ENCODE peak calls at places on chromosomes 2 and 18, in ten cellular contexts. Y is NCI-H187 treated with DMSO at 0.1 percent for 48 hours; M is stimulated activated CD4-positive, alpha-beta T cell treated with anti-CD3 and anti-CD28 coated beads, Interleukin-2, amount 100 ng/mL, for 24 hours; I is Daoy; K is mucosa of gallbladder; R is upper lobe of right lung; Q is GM13977; D is fibroblast of lung; N is GM12864; U is RKO. J is an unnamed sample.

GRCh38 chr2:9336209-9336533 is 87.2 kb downstream of the ITGB1BP1 start:
- DNase-seq in I (no peak), U (no peak), R (no peak), Q (no peak), M (no peak), Y (peak), N (peak), D (peak), K (no peak), J (no peak)

GRCh38 chr2:229057997-229058553 is 213.0 kb downstream of the PID1 start:
- DNase-seq in M (no peak), Q (no peak), Y (no peak), N (no peak), I (no peak), U (no peak), R (no peak), K (no peak), D (no peak), J (no peak)

GRCh38 chr2:158052761-158053160 is 48.9 kb upstream of the UPP2 start:
- DNase-seq in M (no peak), R (no peak), D (no peak), U (no peak), Y (no peak), I (no peak), N (no peak), K (no peak), Q (no peak), J (no peak)

GRCh38 chr2:221655279-221655678 is 83.2 kb upstream of the EPHA4 start:
- DNase-seq in K (no peak), I (no peak), R (no peak), N (no peak), D (no peak), Y (no peak), Q (no peak), U (no peak), M (no peak), J (no peak)

GRCh38 chr18:56294484-56295183 is 343.8 kb downstream of the TXNL1 start:
- DNase-seq in U (no peak), D (no peak), Y (no peak), R (no peak), Q (no peak), I (no peak), N (no peak), M (no peak), K (no peak), J (peak)

GRCh38 chr2:221350621-221351020 is 221.5 kb downstream of the EPHA4 start:
- DNase-seq in Q (no peak), Y (no peak), N (no peak), I (no peak), K (no peak), M (no peak), D (peak), U (no peak), R (no peak), J (no peak)

GRCh38 chr18:4758980-4759379 is 303.9 kb upstream of the DLGAP1 start:
- DNase-seq in M (no peak), R (no peak), D (no peak), I (no peak), Y (no peak), K (no peak), N (no peak), Q (no peak), U (no peak), J (no peak)

GRCh38 chr2:216950547-216950946 is 90.7 kb upstream of the TNP1 start:
- DNase-seq in D (peak), M (no peak), Q (no peak), R (no peak), K (no peak), I (no peak), Y (no peak), U (no peak), N (no peak), J (peak)

GRCh38 chr2:7256377-7256776 is 339.2 kb downstream of the RNF144A start:
- DNase-seq in R (no peak), I (no peak), M (no peak), U (no peak), K (no peak), Y (no peak), N (no peak), Q (no peak), D (no peak), J (no peak)

GRCh38 chr2:54665436-54665856 is 58.0 kb upstream of the EML6 start:
- DNase-seq in I (peak), Y (peak), R (no peak), K (peak), D (peak), U (peak), N (no peak), M (peak), Q (peak), J (peak)

GRCh38 chr2:101149241-101150192 is 1.7 kb downstream of the TBC1D8 start:
- DNase-seq in U (no peak), K (no peak), N (no peak), Y (no peak), M (no peak), I (no peak), D (no peak), Q (no peak), R (no peak), J (no peak)

GRCh38 chr18:23307567-23308295 is 145.4 kb upstream of the RIOK3 start:
- DNase-seq in N (no peak), Q (peak), R (no peak), U (no peak), D (peak), Y (no peak), I (peak), M (no peak), K (no peak), J (no peak)

GRCh38 chr2:102000813-102001766 is 9.3 kb downstream of the IL1R2 start:
- DNase-seq in I (no peak), Q (no peak), D (no peak), Y (no peak), N (no peak), K (no peak), M (no peak), U (no peak), R (no peak), J (no peak)

GRCh38 chr2:70922591-70923234 is 13.0 kb upstream of the ATP6V1B1 start:
- DNase-seq in Y (no peak), U (no peak), N (no peak), I (peak), K (no peak), D (no peak), R (no peak), Q (no peak), M (no peak), J (no peak)

J was measured in OCI-M1.